ENCODE peak calls at places on chromosomes 1 and 21, in ten cellular contexts. U is suprapubic skin, P is mesothelial cell of epicardium, E is COR-L47, G is heart left ventricle, V is Caco-2, S is NCI-H1092 treated with DMSO at 0.1 percent for 48 hours, F is NCI-H2081, H is hepatocyte, W is cardiac fibroblast. I is an unnamed sample.

GRCh38 chr1:187938092-187938491 is 1109.3 kb downstream of the PLA2G4A start:
- DNase-seq in H (no peak), G (no peak), P (no peak), U (no peak), F (no peak), S (no peak), E (no peak), V (no peak), W (no peak), I (no peak)

GRCh38 chr1:246782120-246782900 is 58.1 kb downstream of the SCCPDH start:
- DNase-seq in W (peak; percentile 88), F (peak; percentile 28), U (no peak), G (peak; percentile 59), H (no peak), P (no peak), S (peak; percentile 88), E (no peak), V (no peak), I (peak; percentile 25)

GRCh38 chr1:64019818-64020217 is 183.6 kb upstream of the UBE2U start:
- DNase-seq in E (no peak), V (no peak), S (no peak), W (peak; percentile 73), H (peak; percentile 57), G (no peak), P (no peak), U (no peak), F (no peak), I (no peak)

GRCh38 chr1:209895709-209896108 is 42.3 kb upstream of the SYT14 start:
- DNase-seq in F (no peak), H (no peak), S (no peak), W (peak; percentile 95), G (no peak), V (no peak), P (no peak), E (no peak), U (no peak), I (peak; percentile 79)

GRCh38 chr1:47714368-47714767 is 276.5 kb downstream of the FOXD2 start:
- DNase-seq in E (no peak), P (no peak), H (no peak), U (no peak), S (no peak), G (no peak), W (no peak), V (no peak), F (no peak), I (no peak)

GRCh38 chr1:44049839-44050238 is 18.6 kb upstream of the SLC6A9 start:
- DNase-seq in W (peak; percentile 97), U (no peak), S (no peak), G (no peak), V (no peak), H (no peak), F (no peak), E (no peak), P (no peak), I (no peak)

GRCh38 chr1:70044832-70045231 is 160.5 kb downstream of the LRRC40 start:
- DNase-seq in S (no peak), F (no peak), H (no peak), P (no peak), G (no peak), W (peak; percentile 84), V (no peak), U (no peak), E (no peak), I (no peak)

GRCh38 chr1:55466921-55467320 is 251.8 kb upstream of the USP24 start:
- DNase-seq in S (no peak), P (no peak), W (no peak), V (no peak), F (no peak), G (no peak), H (no peak), U (no peak), E (no peak), I (no peak)

GRCh38 chr1:203181586-203182376 is 4.7 kb downstream of the CHI3L1 start:
- DNase-seq in V (no peak), F (no peak), E (no peak), W (no peak), P (no peak), S (no peak), U (peak; percentile 54), H (no peak), G (no peak), I (no peak)

GRCh38 chr1:38680801-38681510 is 178.6 kb downstream of the RRAGC start:
- DNase-seq in U (no peak), F (no peak), S (no peak), W (peak; percentile 42), E (no peak), P (no peak), V (peak; percentile 1), H (peak; percentile 11), G (no peak), I (no peak)

GRCh38 chr1:40944841-40945430 is 34.6 kb upstream of the CTPS1 start:
- DNase-seq in W (peak; percentile 71), V (no peak), P (no peak), G (no peak), S (no peak), U (no peak), F (no peak), E (no peak), H (no peak), I (no peak)

GRCh38 chr21:36478207-36478701 is 1.7 kb downstream of the CLDN14 start:
- DNase-seq in E (no peak), H (peak; percentile 29), S (no peak), P (no peak), V (no peak), F (no peak), G (no peak), W (peak; percentile 97), U (no peak), I (no peak)

GRCh38 chr1:193310569-193310968 is 124.2 kb upstream of the B3GALT2 start:
- DNase-seq in P (no peak), W (no peak), U (no peak), E (peak; percentile 72), G (no peak), F (peak; percentile 99), V (peak; percentile 32), H (peak; percentile 21), S (peak; percentile 100), I (no peak)

GRCh38 chr21:38272215-38272614 is 15.4 kb downstream of the KCNJ15 start:
- DNase-seq in P (no peak), U (no peak), H (no peak), W (no peak), E (no peak), S (no peak), V (no peak), G (no peak), F (no peak), I (no peak)

GRCh38 chr1:247465796-247466195 is 7.9 kb upstream of the OR2B11 start:
- DNase-seq in E (no peak), S (no peak), G (no peak), P (no peak), U (no peak), W (no peak), H (no peak), V (no peak), F (no peak), I (no peak)

GRCh38 chr1:111570781-111571181 is 48.8 kb upstream of the RAP1A start:
- DNase-seq in G (no peak), E (no peak), H (no peak), F (no peak), S (no peak), W (peak; percentile 42), V (peak; percentile 16), U (no peak), P (no peak), I (peak; percentile 47)

GRCh38 chr1:201885531-201886075 is 3.1 kb upstream of the SHISA4 start:
- DNase-seq in S (no peak), W (peak; percentile 53), H (no peak), E (no peak), G (no peak), V (no peak), F (no peak), U (no peak), P (no peak), I (no peak)

GRCh38 chr1:158371188-158371953 is 17.7 kb downstream of the CD1E start:
- DNase-seq in W (no peak), P (no peak), E (no peak), F (no peak), V (no peak), H (no peak), U (no peak), S (no peak), G (no peak), I (no peak)

GRCh38 chr1:117171900-117172501 is 38.7 kb downstream of the VTCN1 start:
- DNase-seq in U (no peak), P (no peak), V (no peak), E (no peak), F (no peak), S (no peak), G (peak; percentile 20), W (peak; percentile 89), H (no peak), I (peak; percentile 77)

GRCh38 chr1:22210176-22210575 is 67.3 kb upstream of the WNT4 start:
- DNase-seq in W (no peak), S (no peak), F (no peak), P (no peak), U (no peak), V (no peak), G (no peak), E (no peak), H (no peak), I (no peak)

GRCh38 chr1:52240592-52240991 is 98.7 kb downstream of the ZFYVE9 start:
- DNase-seq in H (no peak), W (no peak), S (no peak), U (no peak), E (no peak), V (no peak), G (no peak), F (no peak), P (no peak), I (no peak)

GRCh38 chr1:207838156-207839082 is 72.5 kb downstream of the CD34 start:
- DNase-seq in P (no peak), V (no peak), S (no peak), F (no peak), G (peak; percentile 79), E (no peak), U (no peak), W (no peak), H (peak; percentile 61), I (no peak)

GRCh38 chr1:159889821-159890252 is 10.1 kb downstream of the CFAP45 start:
- DNase-seq in S (no peak), W (peak; percentile 93), H (no peak), F (peak; percentile 15), U (no peak), G (peak; percentile 67), V (no peak), P (no peak), E (peak; percentile 7), I (no peak)

GRCh38 chr1:19044975-19045831 is 88.7 kb upstream of the IFFO2 start:
- DNase-seq in U (peak; percentile 58), V (no peak), H (no peak), P (no peak), G (no peak), W (peak; percentile 86), E (no peak), S (no peak), F (no peak), I (no peak)

GRCh38 chr1:63173161-63173560 is 149.2 kb upstream of the FOXD3 start:
- DNase-seq in G (no peak), P (no peak), E (no peak), H (no peak), V (no peak), S (no peak), F (no peak), U (no peak), W (no peak), I (no peak)

GRCh38 chr1:187991944-187992343 is 1163.2 kb downstream of the PLA2G4A start:
- DNase-seq in G (no peak), W (no peak), S (no peak), U (no peak), E (no peak), V (no peak), H (no peak), P (no peak), F (no peak), I (no peak)

GRCh38 chr1:151373196-151373595 is 691 bp upstream of the SELENBP1 start:
- DNase-seq in G (no peak), H (no peak), V (no peak), S (peak; percentile 24), W (no peak), U (no peak), F (no peak), P (no peak), E (no peak), I (no peak)

GRCh38 chr1:81126989-81127571 is 673.7 kb upstream of the ADGRL2 start:
- DNase-seq in F (peak; percentile 89), E (peak; percentile 94), V (no peak), G (no peak), P (no peak), H (no peak), U (no peak), W (peak; percentile 60), S (no peak), I (no peak)